ENCODE peak calls at places on chromosomes 7 and 10, in five cellular contexts. R is astrocyte of the spinal cord; L is stimulated activated CD4-positive, alpha-beta T cell treated with anti-CD3 and anti-CD28 coated beads, Interleukin-4, amount 100 ng/mL, for 24 hours; X is NCI-H345; H is SK-N-SH. Y is an unnamed sample.

GRCh38 chr7:132656846-132657776 is 80.8 kb upstream of the PLXNA4 start:
- DNase-seq in H (peak), X (no peak), L (no peak), R (no peak), Y (no peak)

GRCh38 chr10:100710151-100710871 is 35.1 kb upstream of the PAX2 start:
- DNase-seq in X (no peak), H (peak), R (no peak), L (no peak), Y (no peak)

GRCh38 chr10:102602272-102603045 is 41.8 kb upstream of the TRIM8 start:
- DNase-seq in L (no peak), R (no peak), X (no peak), H (no peak), Y (no peak)

GRCh38 chr7:26759108-26759507 is 105.3 kb downstream of the SKAP2 start:
- DNase-seq in R (no peak), X (no peak), H (no peak), L (no peak), Y (no peak)

GRCh38 chr7:76049295-76049694 is 1.4 kb downstream of the MDH2 start:
- DNase-seq in X (no peak), L (no peak), H (no peak), R (no peak), Y (no peak)

GRCh38 chr7:142412551-142413193 is 154.8 kb upstream of the PRSS58 start:
- DNase-seq in R (peak), X (no peak), L (peak), H (peak), Y (peak)

GRCh38 chr10:6044651-6045599 is 17.2 kb downstream of the IL2RA start:
- DNase-seq in X (no peak), R (no peak), H (no peak), L (peak), Y (no peak)

GRCh38 chr10:96309631-96310358 is 5.6 kb downstream of the DNTT start:
- DNase-seq in X (no peak), H (no peak), R (no peak), L (no peak), Y (no peak)

GRCh38 chr10:59557642-59558041 is 152.0 kb downstream of the SLC16A9 start:
- DNase-seq in L (no peak), R (no peak), H (no peak), X (no peak), Y (no peak)

GRCh38 chr7:101922631-101923275 is 105.3 kb downstream of the CUX1 start:
- DNase-seq in L (no peak), X (no peak), R (no peak), H (no peak), Y (no peak)

GRCh38 chr7:23373151-23374004 is 74.2 kb downstream of the MALSU1 start:
- DNase-seq in X (peak), R (peak), H (no peak), L (peak), Y (no peak)

GRCh38 chr10:86671419-86671818 is 3.1 kb downstream of the LDB3 start:
- DNase-seq in H (no peak), R (no peak), L (no peak), X (no peak), Y (no peak)

GRCh38 chr7:148572067-148572522 is 18.5 kb upstream of the C7orf33 start:
- DNase-seq in X (no peak), H (no peak), L (no peak), R (no peak), Y (no peak)

GRCh38 chr10:76301950-76302349 is 870.5 kb downstream of the LRMDA start:
- DNase-seq in R (peak), H (no peak), X (peak), L (no peak), Y (no peak)

GRCh38 chr10:74084955-74085354 is 65.7 kb downstream of the AP3M1 start:
- DNase-seq in X (no peak), H (no peak), R (no peak), L (no peak), Y (no peak)

GRCh38 chr7:51079494-51079893 is 237.1 kb downstream of the COBL start:
- DNase-seq in L (no peak), R (no peak), H (no peak), X (no peak), Y (no peak)

GRCh38 chr7:13989138-13989943 is at the start of gene ETV1:
- DNase-seq in X (peak), H (peak), R (peak), L (no peak), Y (peak)

GRCh38 chr10:27285093-27285492 is 44.5 kb upstream of the ACBD5 start:
- DNase-seq in X (no peak), L (peak), H (no peak), R (peak), Y (no peak)

GRCh38 chr7:70638381-70639128 is 493.4 kb upstream of the GALNT17 start:
- DNase-seq in R (no peak), H (no peak), X (no peak), L (no peak), Y (no peak)

GRCh38 chr7:69893915-69894314 is 295.6 kb downstream of the AUTS2 start:
- DNase-seq in L (no peak), H (peak), X (peak), R (no peak), Y (no peak)

GRCh38 chr10:78896169-78896931 is 172.4 kb upstream of the ZMIZ1 start:
- DNase-seq in R (no peak), L (no peak), X (no peak), H (no peak), Y (no peak)

GRCh38 chr10:24208661-24209420 is at the start of gene KIAA1217:
- DNase-seq in H (peak), X (no peak), L (no peak), R (peak), Y (peak)

GRCh38 chr7:129188372-129188891 is at the start of gene SMO:
- DNase-seq in L (no peak), H (peak), X (no peak), R (peak), Y (no peak)

GRCh38 chr7:40200791-40201190 is 66.0 kb downstream of the SUGCT start:
- DNase-seq in X (no peak), L (no peak), H (no peak), R (peak), Y (peak)